ENCODE peak calls at places on chromosomes 4 and X, in five cellular contexts. One of them, this sample, is unnamed.

GRCh38 chrX:19888419-19888879 is 1.0 kb upstream of the SH3KBP1 start:
- DNase-seq in endothelial cell: peak
- DNase-seq in T-helper 9 cell: no peak
- DNase-seq in dorsolateral prefrontal cortex: no peak
- DNase-seq in tibial artery: no peak
- DNase-seq in this sample: peak

GRCh38 chrX:39309721-39310152 is 508.5 kb downstream of the MID1IP1 start:
- DNase-seq in endothelial cell: peak
- DNase-seq in T-helper 9 cell: peak
- DNase-seq in dorsolateral prefrontal cortex: no peak
- DNase-seq in tibial artery: no peak
- DNase-seq in this sample: no peak

GRCh38 chr4:122524176-122524575 is 67.7 kb upstream of the IL2 start:
- DNase-seq in endothelial cell: no peak
- DNase-seq in T-helper 9 cell: no peak
- DNase-seq in dorsolateral prefrontal cortex: no peak
- DNase-seq in tibial artery: no peak
- DNase-seq in this sample: no peak

GRCh38 chrX:115958687-115959359 is 211.7 kb upstream of the AGTR2 start:
- DNase-seq in endothelial cell: no peak
- DNase-seq in T-helper 9 cell: no peak
- DNase-seq in dorsolateral prefrontal cortex: no peak
- DNase-seq in tibial artery: no peak
- DNase-seq in this sample: peak

GRCh38 chr4:139511320-139511719 is 44.7 kb downstream of the SETD7 start:
- DNase-seq in endothelial cell: no peak
- DNase-seq in T-helper 9 cell: no peak
- DNase-seq in dorsolateral prefrontal cortex: no peak
- DNase-seq in tibial artery: no peak
- DNase-seq in this sample: no peak

GRCh38 chrX:108090474-108091265 is 672 bp downstream of the PSMD10 start:
- DNase-seq in endothelial cell: no peak
- DNase-seq in T-helper 9 cell: no peak
- DNase-seq in dorsolateral prefrontal cortex: no peak
- DNase-seq in tibial artery: no peak
- DNase-seq in this sample: peak

GRCh38 chr4:40124690-40125089 is 68.0 kb downstream of the N4BP2 start:
- DNase-seq in endothelial cell: no peak
- DNase-seq in T-helper 9 cell: no peak
- DNase-seq in dorsolateral prefrontal cortex: no peak
- DNase-seq in tibial artery: no peak
- DNase-seq in this sample: no peak

GRCh38 chrX:39601193-39602085 is 496.3 kb downstream of the BCOR start:
- DNase-seq in endothelial cell: no peak
- DNase-seq in T-helper 9 cell: no peak
- DNase-seq in dorsolateral prefrontal cortex: no peak
- DNase-seq in tibial artery: no peak
- DNase-seq in this sample: no peak

GRCh38 chrX:1452497-1453389 is at the start of gene ASMTL:
- DNase-seq in endothelial cell: peak
- DNase-seq in T-helper 9 cell: peak
- DNase-seq in dorsolateral prefrontal cortex: peak
- DNase-seq in tibial artery: peak
- DNase-seq in this sample: peak

GRCh38 chr4:110073045-110073845 is 125.2 kb downstream of the ELOVL6 start:
- DNase-seq in endothelial cell: no peak
- DNase-seq in T-helper 9 cell: no peak
- DNase-seq in dorsolateral prefrontal cortex: no peak
- DNase-seq in tibial artery: no peak
- DNase-seq in this sample: peak

This sample was measured in cerebellar cortex.